ENCODE peak calls at places on chromosomes 16 and 17, in ten cellular contexts. A is CD4-positive, alpha-beta memory T cell; X is upper lobe of right lung; D is GM23248; Y is left lung; S is naive thymus-derived CD4-positive, alpha-beta T cell; G is CD4-positive, alpha-beta T cell; Z is IMR-90; N is H9; O is neuronal stem cell. F is an unnamed sample. For H3K9me3, the result is how much of the 10 kb centered on the place peaks cover.

GRCh38 chr17:1779571-1780074 is 17.8 kb downstream of the SERPINF1 start:
- DNase-seq in Z (peak), X (no peak), A (no peak), S (no peak), G (no peak), O (no peak), Y (no peak), D (peak), N (no peak), F (no peak)

GRCh38 chr17:80826346-80826954 is 165.2 kb upstream of the CHMP6 start:
- DNase-seq in Z (no peak), Y (peak), D (no peak), X (peak), O (no peak), N (no peak), G (no peak), A (no peak), S (no peak), F (no peak)

GRCh38 chr17:35679007-35679682 is 52.3 kb upstream of the RASL10B start:
- DNase-seq in Y (no peak), Z (no peak), S (no peak), N (no peak), G (no peak), X (no peak), O (no peak), D (no peak), A (no peak), F (no peak)

GRCh38 chr17:5299383-5299782 is 17.3 kb downstream of the RABEP1 start:
- DNase-seq in N (no peak), Y (no peak), A (no peak), O (no peak), D (peak), Z (no peak), S (no peak), G (no peak), X (no peak), F (no peak)

GRCh38 chr17:58786586-58787295 is 31.1 kb downstream of the PPM1E start:
- DNase-seq in N (no peak), G (no peak), Z (peak), S (no peak), A (no peak), X (no peak), O (no peak), Y (no peak), D (peak), F (peak)

GRCh38 chr17:14203392-14203791 is 33.3 kb downstream of the CDRT15 start:
- DNase-seq in S (peak), Z (peak), Y (no peak), A (peak), D (peak), X (no peak), G (peak), N (no peak), O (no peak), F (no peak)

GRCh38 chr16:66437391-66437945 is 10.4 kb downstream of the BEAN1 start:
- DNase-seq in Z (no peak), O (no peak), D (no peak), G (no peak), S (no peak), Y (no peak), N (no peak), X (no peak), A (no peak), F (no peak)

GRCh38 chr17:27520571-27521185 is 64.4 kb downstream of the KSR1 start:
- DNase-seq in O (no peak), D (no peak), Y (no peak), G (no peak), X (no peak), Z (no peak), S (no peak), A (no peak), N (no peak), F (no peak)

GRCh38 chr16:21962475-21962874 is 9.3 kb downstream of the UQCRC2 start:
- DNase-seq in X (no peak), A (no peak), O (no peak), S (no peak), Z (no peak), D (no peak), N (no peak), G (no peak), Y (no peak), F (no peak)

GRCh38 chr17:21194688-21195087 is 19.3 kb downstream of the TMEM11 start:
- DNase-seq in Z (peak), X (no peak), N (no peak), A (no peak), D (peak), O (no peak), S (no peak), G (no peak), Y (no peak), F (peak)

GRCh38 chr17:41773190-41773588 is 13.3 kb downstream of the JUP start:
- DNase-seq in S (no peak), D (peak), N (peak), O (no peak), Z (peak), Y (peak), X (peak), G (no peak), A (no peak), F (peak)

GRCh38 chr16:23679274-23679985 is 741 bp downstream of the PLK1 start:
- DNase-seq in G (no peak), N (peak), X (no peak), A (no peak), S (no peak), O (peak), Y (peak), D (no peak), Z (peak), F (peak)

GRCh38 chr16:20844054-20844453 is 37.7 kb downstream of the REXO5 start:
- DNase-seq in A (peak), X (no peak), O (no peak), G (no peak), S (peak), N (no peak), Y (no peak), Z (no peak), D (no peak), F (no peak)

GRCh38 chr17:31558748-31559646 is 167.5 kb downstream of the RAB11FIP4 start:
- DNase-seq in N (peak), D (peak), S (peak), A (peak), O (peak), Z (peak), X (peak), Y (peak), G (peak), F (peak)

GRCh38 chr17:40821536-40821935 is 878 bp downstream of the KRT10 start:
- DNase-seq in G (no peak), A (no peak), Y (no peak), N (no peak), O (no peak), Z (peak), S (no peak), D (peak), X (no peak), F (no peak)

GRCh38 chr16:12896562-12896961 is 4.8 kb upstream of the SHISA9 start:
- DNase-seq in X (no peak), Y (no peak), D (peak), G (no peak), N (peak), S (no peak), Z (no peak), O (peak), A (no peak), F (no peak)

GRCh38 chr17:10062757-10063385 is 135.5 kb downstream of the GAS7 start:
- DNase-seq in Y (no peak), D (no peak), G (no peak), S (no peak), N (no peak), Z (no peak), A (no peak), X (no peak), O (no peak), F (no peak)

GRCh38 chr17:79864617-79865250 is 25.5 kb upstream of the CBX4 start:
- DNase-seq in O (no peak), Y (peak), Z (no peak), X (no peak), N (no peak), G (no peak), D (no peak), A (no peak), S (no peak), F (no peak)

GRCh38 chr17:34452769-34453168 is 89.7 kb upstream of the CCL1 start:
- DNase-seq in X (no peak), A (no peak), D (no peak), Z (no peak), Y (no peak), S (no peak), O (no peak), N (no peak), G (no peak), F (no peak)

GRCh38 chr17:47276868-47277267 is 23.2 kb downstream of the ITGB3 start:
- DNase-seq in O (no peak), N (peak), D (peak), A (no peak), S (no peak), X (peak), Z (peak), Y (no peak), G (no peak), F (peak)

GRCh38 chr17:31216053-31216751 is 80.8 kb downstream of the OMG start:
- DNase-seq in Z (peak), D (peak), A (peak), Y (no peak), N (no peak), O (peak), G (no peak), S (peak), X (no peak), F (no peak)

GRCh38 chr16:47136101-47136820 is 7.5 kb downstream of the NETO2 start:
- DNase-seq in Y (no peak), G (no peak), A (no peak), S (no peak), Z (peak), X (no peak), D (peak), O (no peak), N (no peak), F (no peak)

GRCh38 chr17:63361182-63361581 is 84.9 kb downstream of the CYB561 start:
- DNase-seq in G (no peak), A (no peak), S (no peak), Z (no peak), Y (peak), D (peak), X (no peak), O (no peak), N (no peak), F (no peak)

GRCh38 chr17:72139213-72139612 is 18.4 kb downstream of the SOX9 start:
- DNase-seq in G (no peak), O (no peak), A (no peak), X (no peak), D (peak), S (no peak), Y (no peak), N (no peak), Z (peak), F (no peak)

GRCh38 chr16:2835638-2836493 is 5.8 kb downstream of the ZG16B start:
- DNase-seq in Y (peak), X (peak), O (no peak), N (peak), A (no peak), S (no peak), G (no peak), Z (peak), D (peak), F (no peak)

GRCh38 chr16:59543641-59544040 is 809.5 kb upstream of the GOT2 start:
- DNase-seq in N (no peak), X (no peak), O (no peak), G (no peak), D (peak), Z (peak), A (no peak), S (no peak), Y (no peak), F (no peak)

GRCh38 chr17:47978324-47978723 is 7.4 kb downstream of the CDK5RAP3 start:
- DNase-seq in A (peak), X (no peak), D (peak), Z (peak), G (peak), N (peak), O (no peak), S (peak), Y (no peak), F (peak)

GRCh38 chr17:47949951-47950350 is 7.7 kb downstream of the PRR15L start:
- DNase-seq in Y (no peak), S (peak), Z (no peak), O (no peak), G (no peak), X (no peak), A (no peak), D (no peak), N (no peak), F (no peak)

GRCh38 chr17:33258291-33258690 is 34.8 kb downstream of the ASIC2 start:
- DNase-seq in D (no peak), X (no peak), N (no peak), G (no peak), Y (no peak), O (no peak), S (no peak), Z (no peak), A (no peak), F (no peak)

GRCh38 chr17:41666336-41666680 is 22.4 kb upstream of the EIF1 start:
- DNase-seq in O (peak), Z (peak), A (peak), X (peak), G (peak), Y (no peak), D (peak), N (no peak), S (no peak), F (peak)

GRCh38 chr17:7001562-7001961 is 5.7 kb downstream of the ALOX12 start:
- DNase-seq in N (peak), G (peak), D (peak), S (peak), A (peak), Y (no peak), O (no peak), Z (no peak), X (no peak), F (no peak)

GRCh38 chr17:19671433-19671832 is 22.9 kb downstream of the ALDH3A2 start:
- DNase-seq in X (no peak), Y (no peak), N (no peak), A (no peak), G (no peak), S (no peak), D (peak), Z (no peak), O (no peak), F (no peak)

GRCh38 chr16:88634994-88635670 is 3.2 kb upstream of the IL17C start:
- DNase-seq in D (peak), A (no peak), Z (peak), N (no peak), X (no peak), O (no peak), Y (no peak), G (no peak), S (no peak), F (no peak)

GRCh38 chr17:4142107-4142900 is 526 bp downstream of the ZZEF1 start:
- DNase-seq in N (no peak), A (no peak), Y (peak), S (no peak), Z (peak), D (peak), X (peak), G (no peak), O (no peak), F (peak)

GRCh38 chr17:49358638-49359247 is 3.3 kb downstream of the ZNF652 start:
- DNase-seq in Y (no peak), Z (no peak), O (no peak), X (no peak), S (peak), D (peak), G (no peak), A (peak), N (peak), F (no peak)

GRCh38 chr16:29784901-29785500 is 5.5 kb upstream of the KIF22 start:
- DNase-seq in Z (peak), A (peak), G (peak), S (peak), O (peak), X (peak), D (peak), N (peak), Y (peak), F (no peak)

GRCh38 chr16:1981972-1982574 is 804 bp upstream of the NOXO1 start:
- DNase-seq in D (no peak), Z (no peak), Y (no peak), A (no peak), X (no peak), S (no peak), G (no peak), N (no peak), O (no peak), F (no peak)

GRCh38 chr17:38427160-38427949 is 909 bp upstream of the ARHGAP23 start:
- DNase-seq in Y (no peak), G (no peak), S (no peak), N (no peak), X (no peak), D (no peak), A (no peak), O (no peak), Z (no peak), F (no peak)

GRCh38 chr17:13140750-13141149 is 122.9 kb upstream of the ELAC2 start:
- DNase-seq in O (peak), N (peak), Z (peak), S (no peak), A (no peak), D (peak), G (no peak), Y (no peak), X (no peak), F (no peak)

DNA sequence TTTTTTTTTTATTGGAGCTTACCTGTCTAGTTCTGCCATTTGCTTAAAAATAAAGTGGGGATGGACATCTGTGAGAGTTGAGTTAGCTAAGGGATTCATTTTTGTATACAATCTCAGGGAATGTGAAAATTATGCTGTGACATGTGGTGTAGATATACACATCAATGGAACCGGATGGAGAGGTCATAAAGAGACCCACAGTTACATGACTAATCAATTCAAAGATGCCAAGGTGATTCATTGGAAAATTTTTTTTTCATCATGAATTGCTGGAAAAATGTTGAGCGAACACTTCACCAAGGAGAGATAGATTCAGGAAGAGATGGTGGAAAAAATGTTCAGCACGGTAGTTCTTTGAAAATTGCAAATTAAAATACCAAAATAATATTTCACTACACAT is 605.4 kb upstream of the KIF2B start:
- DNase-seq in A (no peak), Z (no peak), N (no peak), O (no peak), G (no peak), X (no peak), S (no peak), D (no peak), Y (no peak), F (no peak)
- H3K9me3 ChIP-seq in A (under half), Z (under half), N (under half), O (under half), G (under half), X (under half), S (under half), D (under half), Y (under half), F (under half)

DNA sequence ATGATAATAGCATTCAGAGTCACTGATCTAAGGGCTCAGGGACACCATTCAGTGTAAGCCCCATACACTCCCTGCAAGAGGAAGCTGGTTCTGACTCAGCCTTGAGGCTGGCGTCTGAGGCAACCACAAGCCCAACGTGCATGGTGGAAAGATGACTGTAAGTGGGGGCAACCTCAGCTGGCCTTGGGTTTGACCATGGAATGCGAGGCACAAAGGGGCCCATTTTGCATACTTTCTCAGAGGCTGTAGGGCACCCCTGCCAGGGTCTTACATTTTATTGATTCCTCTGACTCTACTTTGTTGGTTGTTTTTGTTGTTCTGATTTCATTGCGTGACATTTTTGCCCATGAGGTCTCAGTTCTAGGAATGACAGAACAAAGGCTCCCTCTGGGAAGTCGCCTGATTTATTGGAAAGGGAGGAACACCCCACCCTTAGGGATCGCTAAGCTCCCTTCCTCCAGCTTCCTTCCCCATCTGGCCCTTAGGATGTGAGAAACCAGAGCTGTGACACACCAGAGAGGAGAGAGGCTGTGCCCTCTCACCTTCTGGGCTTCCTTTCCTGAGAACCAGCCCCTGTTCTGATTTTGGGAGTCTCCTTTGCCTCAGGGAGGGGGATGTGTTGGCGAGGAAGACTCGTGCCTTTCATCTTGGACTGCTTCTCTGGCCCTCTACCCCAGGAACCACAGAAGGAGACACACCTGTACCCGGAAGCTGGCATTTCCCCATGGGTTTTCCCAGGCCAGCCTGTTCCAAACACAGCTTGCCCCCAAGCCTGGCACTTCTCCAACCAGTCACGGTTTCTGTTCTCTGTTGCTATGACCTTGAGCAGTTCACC is 5.6 kb upstream of the CIITA start:
- DNase-seq in X (peak), N (no peak), G (no peak), A (no peak), Y (peak), O (no peak), S (no peak), D (peak), Z (peak), F (no peak)
- H3K9me3 ChIP-seq in X (under half), N (under half), G (under half), A (under half), Y (under half), O (under half), S (under half), D (under half), Z (under half), F (under half)

DNA sequence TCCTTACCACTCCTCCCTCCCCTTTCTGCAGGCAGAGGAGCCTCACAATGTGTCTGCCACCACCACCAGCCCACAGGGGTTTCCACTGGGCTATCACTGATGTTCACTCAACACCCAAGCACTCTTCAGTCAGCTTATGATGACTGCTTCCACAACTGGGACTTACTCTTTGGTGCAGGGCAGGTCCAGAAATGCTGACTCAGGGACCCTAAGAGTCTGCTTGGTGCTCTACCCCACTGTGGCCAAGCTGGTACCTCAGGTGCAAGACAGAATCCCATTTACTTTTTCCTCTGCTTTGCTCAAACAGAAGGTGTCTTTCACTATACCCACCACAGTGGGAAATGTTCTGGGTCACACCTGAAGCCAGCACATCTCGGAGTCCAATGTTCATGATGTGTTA is 40.1 kb downstream of the ZNF267 start:
- DNase-seq in A (no peak), Y (no peak), S (no peak), G (no peak), O (no peak), D (no peak), X (no peak), N (no peak), Z (no peak), F (no peak)
- H3K9me3 ChIP-seq in A (under half), Y (half or more), S (half or more), G (half or more), O (half or more), D (under half), X (half or more), N (half or more), Z (under half), F (under half)

GRCh38 chr16:72679856-72680255 is 368.1 kb downstream of the ZFHX3 start:
- DNase-seq in S (no peak), X (no peak), Y (no peak), G (no peak), Z (no peak), D (no peak), N (no peak), O (no peak), A (no peak), F (no peak)
- H3K9me3 ChIP-seq in S (under half), X (under half), Y (under half), G (under half), Z (under half), D (under half), N (under half), O (under half), A (under half), F (under half)

DNA sequence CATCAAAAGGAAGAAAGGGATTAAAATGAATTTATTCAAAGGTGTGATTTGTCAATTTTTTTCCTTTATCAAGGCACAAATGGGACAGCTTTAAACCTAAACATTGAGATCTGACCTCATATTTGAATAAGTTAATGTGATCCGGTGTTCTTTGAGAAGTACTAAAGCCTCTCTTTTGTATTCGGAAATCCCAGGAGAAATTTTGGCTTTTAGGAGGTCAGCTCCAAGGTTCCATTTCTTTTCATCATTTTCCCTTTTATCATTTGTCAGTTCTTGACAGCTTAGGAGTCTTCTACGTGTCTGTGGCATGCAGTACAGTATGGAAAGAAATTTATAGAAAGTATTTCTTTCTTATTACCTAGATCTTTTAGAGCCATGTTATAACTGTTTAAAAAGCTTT is 873.4 kb upstream of the CDH8 start:
- DNase-seq in A (no peak), Y (no peak), D (no peak), N (no peak), O (no peak), Z (no peak), G (no peak), X (no peak), S (no peak), F (no peak)
- H3K9me3 ChIP-seq in A (under half), Y (under half), D (under half), N (under half), O (under half), Z (under half), G (under half), X (under half), S (under half), F (under half)